ENCODE peak calls at places on chromosome X, in ten cellular contexts. L, R, V, T, D, H, K, G, P and U are unnamed samples.
A peak's percentile ranks its signal among the peaks of the same experiment; 100 is the strongest.

GRCh38 chrX:134172588-134173259 is 64.3 kb upstream of the CCDC160 start:
- DNase-seq in L (no peak), R (peak; percentile 63), V (no peak), T (peak; percentile 20), D (no peak), H (peak; percentile 52), K (peak; percentile 22), G (peak; percentile 15), P (peak; percentile 17), U (peak; percentile 14)

GRCh38 chrX:24317567-24317966 is 3.7 kb upstream of the SUPT20HL2 start:
- DNase-seq in L (no peak), R (no peak), V (no peak), T (no peak), D (no peak), H (no peak), K (no peak), G (no peak), P (no peak), U (no peak)

GRCh38 chrX:71053217-71053621 is 14.9 kb downstream of the SNX12 start:
- DNase-seq in L (no peak), R (peak; percentile 93), V (peak; percentile 61), T (no peak), D (peak; percentile 9), H (no peak), K (no peak), G (peak; percentile 32), P (no peak), U (no peak)

GRCh38 chrX:124234348-124234747 is 98.1 kb upstream of the TEX13D start:
- DNase-seq in L (no peak), R (no peak), V (no peak), T (no peak), D (no peak), H (no peak), K (no peak), G (no peak), P (no peak), U (no peak)

GRCh38 chrX:110395877-110396276 is 37.2 kb downstream of the RTL9 start:
- DNase-seq in L (no peak), R (no peak), V (no peak), T (no peak), D (no peak), H (no peak), K (no peak), G (no peak), P (no peak), U (no peak)

GRCh38 chrX:123450217-123450616 is 266.1 kb downstream of the GRIA3 start:
- DNase-seq in L (no peak), R (peak; percentile 52), V (no peak), T (no peak), D (peak; percentile 25), H (no peak), K (no peak), G (peak; percentile 3), P (no peak), U (no peak)

GRCh38 chrX:71365876-71366673 is at the start of gene TAF1:
- DNase-seq in L (peak; percentile 94), R (peak; percentile 94), V (peak; percentile 98), T (peak; percentile 92), D (peak; percentile 94), H (peak; percentile 97), K (peak; percentile 92), G (peak; percentile 98), P (peak; percentile 97), U (peak; percentile 91)

GRCh38 chrX:48956728-48957414 is 536 bp downstream of the OTUD5 start:
- DNase-seq in L (no peak), R (no peak), V (peak; percentile 58), T (peak; percentile 30), D (peak; percentile 29), H (no peak), K (no peak), G (no peak), P (no peak), U (peak; percentile 28)

DNA sequence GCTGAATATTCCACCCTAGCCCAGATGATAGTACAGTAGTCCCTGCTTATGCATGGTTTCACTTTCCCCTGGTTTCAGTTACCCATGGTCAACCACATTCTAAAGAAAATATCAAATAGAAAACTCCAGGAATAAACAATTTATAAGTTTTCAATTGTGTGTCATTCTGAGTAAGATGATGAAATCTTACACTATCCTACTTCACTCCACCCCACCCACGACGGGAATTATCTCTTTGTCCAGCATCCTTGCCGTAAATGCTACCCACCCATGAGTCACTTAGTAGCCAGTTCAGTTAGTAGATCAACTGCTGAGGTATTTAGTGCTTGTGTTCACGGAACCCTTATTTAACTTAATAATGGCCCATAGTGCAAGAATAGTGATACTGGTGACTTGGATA is 91.4 kb downstream of the KLHL13 start:
- DNase-seq in L (no peak), R (no peak), V (no peak), T (no peak), D (no peak), H (no peak), K (no peak), G (peak; percentile 40), P (no peak), U (no peak)
- H3K4me3 ChIP-seq in L (no peak overlapping the region), R (no peak overlapping the region), V (no peak overlapping the region), T (no peak overlapping the region), D (no peak overlapping the region), H (no peak overlapping the region), K (no peak overlapping the region), G (no peak overlapping the region), P (no peak overlapping the region), U (no peak overlapping the region)

GRCh38 chrX:1077140-1077539 is 135.3 kb downstream of the CRLF2 start:
- DNase-seq in L (no peak), R (peak; percentile 69), V (no peak), T (no peak), D (no peak), H (no peak), K (no peak), G (no peak), P (no peak), U (no peak)

GRCh38 chrX:1074755-1075154 is 137.7 kb downstream of the CRLF2 start:
- DNase-seq in L (no peak), R (no peak), V (no peak), T (no peak), D (no peak), H (no peak), K (no peak), G (no peak), P (no peak), U (no peak)

GRCh38 chrX:1075741-1076140 is 136.7 kb downstream of the CRLF2 start:
- DNase-seq in L (no peak), R (no peak), V (no peak), T (no peak), D (no peak), H (no peak), K (no peak), G (no peak), P (no peak), U (no peak)

GRCh38 chrX:1074172-1074571 is 138.3 kb downstream of the CRLF2 start:
- DNase-seq in L (no peak), R (no peak), V (no peak), T (no peak), D (no peak), H (no peak), K (no peak), G (no peak), P (no peak), U (no peak)

GRCh38 chrX:1075156-1075555 is 137.3 kb downstream of the CRLF2 start:
- DNase-seq in L (no peak), R (no peak), V (no peak), T (no peak), D (no peak), H (no peak), K (no peak), G (no peak), P (no peak), U (no peak)
- TF ChIP-seq CTCF in L (no peak), R (no peak), V (no peak), T (no peak), D (no peak), H (no peak), K (no peak), G (no peak), P (no peak), U (no peak)

DNA sequence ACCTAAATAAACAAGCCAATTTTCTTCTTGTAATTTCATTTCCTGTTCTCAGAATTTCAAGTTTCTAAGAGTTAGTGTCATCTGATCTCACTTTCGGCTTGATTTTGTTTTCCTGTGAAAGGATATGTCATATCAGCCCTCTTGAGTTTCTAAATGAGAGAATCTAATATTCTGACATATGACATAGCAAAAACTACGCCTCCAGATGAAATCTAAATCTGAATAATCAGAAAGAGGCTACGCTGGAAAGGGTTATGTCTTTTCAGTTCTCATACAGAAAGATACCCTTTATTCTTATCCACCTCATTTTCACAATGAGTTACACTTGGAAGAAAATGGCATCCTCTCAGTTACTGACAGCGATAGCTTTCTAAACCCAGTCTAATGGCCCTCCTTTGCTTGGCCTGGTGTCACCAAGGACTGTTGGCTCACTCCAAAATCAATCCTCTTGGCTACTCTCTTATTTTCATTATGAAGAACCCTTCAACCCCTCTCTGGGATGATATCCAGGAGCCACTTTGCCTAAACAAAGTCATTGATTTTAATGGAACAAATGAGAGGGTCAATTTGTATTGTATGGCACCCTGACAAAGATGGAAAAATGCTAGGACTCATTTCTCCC is 65.6 kb downstream of the ASB9 start:
- DNase-seq in L (no peak), R (no peak), V (no peak), T (no peak), D (no peak), H (no peak), K (no peak), G (no peak), P (no peak), U (no peak)
- H3K4me1 ChIP-seq in L (no peaks in the 10 kb centered on the region), R (no peaks in the 10 kb centered on the region), V (no peaks in the 10 kb centered on the region), T (no peaks in the 10 kb centered on the region), D (no peaks in the 10 kb centered on the region), H (no peaks in the 10 kb centered on the region), K (no peaks in the 10 kb centered on the region), G (no peaks in the 10 kb centered on the region), P (no peaks in the 10 kb centered on the region), U (no peaks in the 10 kb centered on the region)

GRCh38 chrX:136812286-136812685 is 31.6 kb upstream of the ARHGEF6 start:
- DNase-seq in L (no peak), R (no peak), V (no peak), T (no peak), D (no peak), H (no peak), K (no peak), G (peak; percentile 48), P (no peak), U (no peak)

GRCh38 chrX:136802515-136802914 is 21.8 kb upstream of the ARHGEF6 start:
- DNase-seq in L (no peak), R (no peak), V (no peak), T (no peak), D (no peak), H (no peak), K (no peak), G (no peak), P (no peak), U (no peak)

GRCh38 chrX:136810493-136810892 is 29.8 kb upstream of the ARHGEF6 start:
- DNase-seq in L (no peak), R (no peak), V (no peak), T (no peak), D (no peak), H (no peak), K (no peak), G (no peak), P (peak; percentile 10), U (no peak)

DNA sequence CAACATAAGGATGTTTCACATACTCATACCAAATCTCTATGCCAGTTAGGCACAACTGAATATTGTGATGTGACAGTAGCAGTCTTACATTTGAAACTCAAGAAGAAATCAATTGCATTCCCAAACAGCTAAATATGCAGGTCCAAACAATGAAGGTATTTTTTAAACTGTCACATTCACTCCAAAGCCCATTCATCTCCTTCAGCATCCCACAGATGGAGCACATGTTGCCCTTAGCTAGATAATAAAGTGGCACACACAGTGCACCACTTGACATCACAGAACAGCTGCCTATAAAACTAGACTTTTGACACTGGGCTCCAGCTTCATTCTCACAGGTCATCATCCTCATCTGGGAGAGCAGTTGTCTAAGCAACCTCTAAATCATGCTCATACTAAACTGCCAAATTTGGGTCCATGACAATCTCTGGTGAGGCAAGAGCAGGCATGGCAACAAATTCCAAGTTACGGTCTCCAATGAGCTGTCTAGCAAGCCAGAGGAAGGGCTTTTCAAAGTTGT is 26.2 kb upstream of the ARHGEF6 start:
- DNase-seq in L (no peak), R (no peak), V (no peak), T (no peak), D (no peak), H (no peak), K (no peak), G (no peak), P (no peak), U (no peak)
- H3K4me3 ChIP-seq in L (no peak overlapping the region), R (no peak overlapping the region), V (no peak overlapping the region), T (no peak overlapping the region), D (no peak overlapping the region), H (no peak overlapping the region), K (no peak overlapping the region), G (no peak overlapping the region), P (no peak overlapping the region), U (no peak overlapping the region)